ENCODE peak calls at places on chromosomes 6 and 20, in five cellular contexts. One of them, this sample, is unnamed.
A peak's percentile ranks its signal among the peaks of the same experiment; 100 is the strongest.

GRCh38 chr6:136728033-136728939 is 64.0 kb downstream of the MAP3K5 start:
- DNase-seq in aorta: no peak
- DNase-seq in ACHN: no peak
- DNase-seq in smooth muscle cell of the brain vasculature: no peak
- DNase-seq in A673: no peak
- DNase-seq in this sample: no peak

GRCh38 chr6:121826156-121826810 is 390.8 kb downstream of the GJA1 start:
- DNase-seq in aorta: no peak
- DNase-seq in ACHN: peak; percentile 76
- DNase-seq in smooth muscle cell of the brain vasculature: no peak
- DNase-seq in A673: peak; percentile 41
- DNase-seq in this sample: no peak

GRCh38 chr6:137717074-137718073 is 149.7 kb upstream of the TNFAIP3 start:
- DNase-seq in aorta: no peak
- DNase-seq in smooth muscle cell of the brain vasculature: no peak
- DNase-seq in ACHN: no peak
- DNase-seq in A673: no peak
- DNase-seq in this sample: peak; percentile 94

GRCh38 chr6:141203902-141204575 is 928.7 kb upstream of the GJE1 start:
- DNase-seq in A673: no peak
- DNase-seq in aorta: no peak
- DNase-seq in smooth muscle cell of the brain vasculature: no peak
- DNase-seq in ACHN: no peak
- DNase-seq in this sample: no peak

GRCh38 chr6:31737315-31738047 is 1.2 kb upstream of the CLIC1 start:
- DNase-seq in aorta: no peak
- DNase-seq in A673: peak; percentile 40
- DNase-seq in ACHN: no peak
- DNase-seq in smooth muscle cell of the brain vasculature: no peak
- DNase-seq in this sample: no peak

GRCh38 chr20:33262658-33263065 is 20.4 kb upstream of the BPIFB1 start:
- DNase-seq in smooth muscle cell of the brain vasculature: peak; percentile 1
- DNase-seq in A673: peak; percentile 43
- DNase-seq in aorta: no peak
- DNase-seq in ACHN: peak; percentile 63
- DNase-seq in this sample: no peak

GRCh38 chr6:150301871-150302800 is 66.7 kb upstream of the IYD start:
- DNase-seq in A673: peak; percentile 38
- DNase-seq in aorta: no peak
- DNase-seq in ACHN: peak; percentile 67
- DNase-seq in smooth muscle cell of the brain vasculature: no peak
- DNase-seq in this sample: no peak

GRCh38 chr6:35973670-35974222 is 50.7 kb downstream of the SLC26A8 start:
- DNase-seq in A673: no peak
- DNase-seq in aorta: no peak
- DNase-seq in smooth muscle cell of the brain vasculature: no peak
- DNase-seq in ACHN: peak; percentile 9
- DNase-seq in this sample: no peak

GRCh38 chr6:8658391-8658790 is 223.0 kb upstream of the SLC35B3 start:
- DNase-seq in A673: no peak
- DNase-seq in aorta: no peak
- DNase-seq in smooth muscle cell of the brain vasculature: no peak
- DNase-seq in ACHN: no peak
- DNase-seq in this sample: no peak

GRCh38 chr6:161139766-161140553 is 133.9 kb downstream of the AGPAT4 start:
- DNase-seq in smooth muscle cell of the brain vasculature: no peak
- DNase-seq in ACHN: no peak
- DNase-seq in A673: no peak
- DNase-seq in aorta: no peak
- DNase-seq in this sample: no peak

GRCh38 chr6:136113736-136114173 is 136.4 kb downstream of the MTFR2 start:
- DNase-seq in ACHN: peak; percentile 9
- DNase-seq in A673: peak; percentile 88
- DNase-seq in smooth muscle cell of the brain vasculature: no peak
- DNase-seq in aorta: no peak
- DNase-seq in this sample: no peak

GRCh38 chr6:30787954-30788353 is 43.6 kb upstream of the IER3 start:
- DNase-seq in A673: no peak
- DNase-seq in ACHN: no peak
- DNase-seq in aorta: no peak
- DNase-seq in smooth muscle cell of the brain vasculature: no peak
- DNase-seq in this sample: no peak

GRCh38 chr6:40387871-40388264 is 199.3 kb downstream of the LRFN2 start:
- DNase-seq in ACHN: no peak
- DNase-seq in smooth muscle cell of the brain vasculature: no peak
- DNase-seq in aorta: no peak
- DNase-seq in A673: no peak
- DNase-seq in this sample: no peak

GRCh38 chr20:58188496-58188895 is 40.0 kb downstream of the ANKRD60 start:
- DNase-seq in aorta: no peak
- DNase-seq in ACHN: no peak
- DNase-seq in smooth muscle cell of the brain vasculature: no peak
- DNase-seq in A673: no peak
- DNase-seq in this sample: no peak

GRCh38 chr20:63189322-63189642 is 26.6 kb downstream of the YTHDF1 start:
- DNase-seq in A673: no peak
- DNase-seq in smooth muscle cell of the brain vasculature: no peak
- DNase-seq in ACHN: no peak
- DNase-seq in aorta: no peak
- DNase-seq in this sample: no peak

GRCh38 chr6:43496370-43497128 is 13.6 kb downstream of the LRRC73 start:
- DNase-seq in A673: no peak
- DNase-seq in aorta: peak; percentile 64
- DNase-seq in ACHN: peak; percentile 56
- DNase-seq in smooth muscle cell of the brain vasculature: no peak
- DNase-seq in this sample: no peak

GRCh38 chr6:24923885-24924401 is 11.8 kb downstream of the RIPOR2 start:
- DNase-seq in A673: no peak
- DNase-seq in smooth muscle cell of the brain vasculature: no peak
- DNase-seq in ACHN: no peak
- DNase-seq in aorta: no peak
- DNase-seq in this sample: no peak

GRCh38 chr6:35613762-35614161 is 75.0 kb downstream of the FKBP5 start:
- DNase-seq in smooth muscle cell of the brain vasculature: no peak
- DNase-seq in ACHN: no peak
- DNase-seq in aorta: no peak
- DNase-seq in A673: no peak
- DNase-seq in this sample: no peak

GRCh38 chr6:34656378-34657036 is 40.1 kb downstream of the ILRUN start:
- DNase-seq in ACHN: no peak
- DNase-seq in smooth muscle cell of the brain vasculature: no peak
- DNase-seq in A673: peak; percentile 81
- DNase-seq in aorta: no peak
- DNase-seq in this sample: peak; percentile 29

GRCh38 chr6:132764370-132764769 is 6.7 kb upstream of the VNN2 start:
- DNase-seq in ACHN: peak; percentile 95
- DNase-seq in aorta: peak; percentile 63
- DNase-seq in smooth muscle cell of the brain vasculature: no peak
- DNase-seq in A673: peak; percentile 34
- DNase-seq in this sample: no peak

GRCh38 chr6:21935142-21935541 is 341.6 kb downstream of the SOX4 start:
- DNase-seq in smooth muscle cell of the brain vasculature: no peak
- DNase-seq in A673: no peak
- DNase-seq in ACHN: no peak
- DNase-seq in aorta: no peak
- DNase-seq in this sample: no peak

GRCh38 chr6:41367700-41368099 is 32.3 kb downstream of the NCR2 start:
- DNase-seq in A673: peak; percentile 77
- DNase-seq in ACHN: peak; percentile 57
- DNase-seq in smooth muscle cell of the brain vasculature: no peak
- DNase-seq in aorta: no peak
- DNase-seq in this sample: no peak

GRCh38 chr6:136137008-136137689 is 113.0 kb downstream of the MTFR2 start:
- DNase-seq in smooth muscle cell of the brain vasculature: no peak
- DNase-seq in A673: no peak
- DNase-seq in aorta: no peak
- DNase-seq in ACHN: no peak
- DNase-seq in this sample: no peak

GRCh38 chr6:153001767-153002612 is 519 bp downstream of the MTRF1L start:
- DNase-seq in A673: no peak
- DNase-seq in ACHN: peak; percentile 26
- DNase-seq in aorta: no peak
- DNase-seq in smooth muscle cell of the brain vasculature: no peak
- DNase-seq in this sample: no peak

This sample was measured in central memory CD4-positive, alpha-beta T cell.